ENCODE peak calls at places on chromosomes 13 and 19, in nine cellular contexts. B, H, L, G, F, N, A, Y and D are unnamed samples. For H3K27me3, the result is how much of the 10 kb centered on the place peaks cover.

GRCh38 chr19:22945560-22945959 is 57.4 kb downstream of the ZNF728 start:
- DNase-seq in G (no peak), N (no peak), B (no peak), L (no peak), H (no peak), A (no peak), F (no peak), Y (peak), D (no peak)

GRCh38 chr13:23739597-23739996 is 149.6 kb downstream of the MIPEP start:
- DNase-seq in B (no peak), Y (no peak), F (no peak), H (no peak), N (peak), A (no peak), G (no peak), L (no peak), D (no peak)

GRCh38 chr13:79937311-79938243 is 403.3 kb downstream of the SPRY2 start:
- DNase-seq in B (no peak), L (no peak), N (no peak), A (no peak), F (no peak), Y (no peak), G (no peak), H (no peak), D (no peak)

GRCh38 chr13:85379433-85379832 is 419.8 kb downstream of the SLITRK6 start:
- DNase-seq in N (no peak), F (no peak), L (no peak), Y (no peak), A (no peak), B (no peak), G (no peak), H (no peak), D (no peak)

GRCh38 chr13:68481130-68481529 is 1251.0 kb upstream of the PCDH9 start:
- DNase-seq in N (peak), H (no peak), B (no peak), G (no peak), L (no peak), Y (no peak), A (no peak), F (no peak), D (no peak)

GRCh38 chr13:34161829-34162544 is 344.0 kb downstream of the RFC3 start:
- DNase-seq in A (no peak), H (no peak), L (no peak), N (no peak), Y (peak), G (no peak), B (no peak), F (no peak), D (no peak)

GRCh38 chr19:39112338-39112890 is 13.2 kb upstream of the PAK4 start:
- DNase-seq in L (no peak), Y (no peak), G (no peak), A (no peak), N (peak), H (no peak), F (no peak), B (peak), D (peak)

GRCh38 chr13:29484236-29484635 is 111.3 kb downstream of the SLC7A1 start:
- DNase-seq in Y (no peak), B (no peak), G (no peak), A (no peak), N (no peak), H (no peak), L (no peak), F (no peak), D (no peak)

GRCh38 chr19:51820821-51821446 is 26.0 kb downstream of the FPR3 start:
- DNase-seq in F (no peak), B (no peak), L (no peak), A (no peak), N (no peak), H (no peak), Y (no peak), G (no peak), D (no peak)

DNA sequence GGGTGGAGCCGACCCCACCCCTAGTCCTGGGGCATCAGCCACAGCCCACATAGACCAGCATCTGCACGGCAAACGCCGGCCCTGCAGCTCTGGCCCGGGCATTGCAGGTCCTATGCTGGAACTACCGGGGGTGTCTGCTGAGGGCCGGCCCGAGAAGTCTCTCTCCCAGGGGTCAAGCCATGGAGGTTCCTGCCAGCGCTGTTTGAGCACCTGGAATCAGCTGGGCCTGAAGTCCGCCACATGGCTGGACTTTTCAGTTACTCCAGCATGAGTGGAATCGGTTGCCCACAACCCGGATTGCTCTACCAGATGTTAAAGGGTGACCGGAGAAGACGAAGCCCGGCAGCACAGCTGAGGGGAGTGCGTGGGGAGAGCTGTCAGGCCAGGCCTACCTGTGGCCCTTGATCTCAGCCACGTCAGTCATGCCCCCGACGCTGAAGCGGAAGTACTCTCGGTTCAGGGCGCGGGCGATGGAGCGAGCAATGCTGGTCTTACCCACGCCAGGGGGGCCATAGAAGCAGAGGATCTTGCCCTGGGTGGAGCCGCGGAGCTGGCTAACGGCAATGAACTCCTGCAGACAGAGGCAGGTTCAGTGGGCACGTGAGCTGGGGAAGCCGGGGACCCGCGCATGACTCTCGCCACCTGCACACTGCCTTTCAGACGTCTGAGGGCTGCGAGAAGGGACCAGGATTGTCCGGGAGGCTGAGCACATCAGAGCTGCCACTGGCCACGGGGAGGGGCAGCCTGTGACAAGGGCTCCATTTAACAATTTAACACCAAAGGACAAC is 8.7 kb downstream of the RPL36 start:
- DNase-seq in B (no peak), A (no peak), F (no peak), Y (no peak), H (no peak), G (no peak), N (no peak), L (no peak), D (no peak)
- TF ChIP-seq POLR2A in B (no peak), A (no peak), F (no peak), Y (no peak), H (no peak), G (no peak), N (no peak), L (no peak), D (no peak)

DNA sequence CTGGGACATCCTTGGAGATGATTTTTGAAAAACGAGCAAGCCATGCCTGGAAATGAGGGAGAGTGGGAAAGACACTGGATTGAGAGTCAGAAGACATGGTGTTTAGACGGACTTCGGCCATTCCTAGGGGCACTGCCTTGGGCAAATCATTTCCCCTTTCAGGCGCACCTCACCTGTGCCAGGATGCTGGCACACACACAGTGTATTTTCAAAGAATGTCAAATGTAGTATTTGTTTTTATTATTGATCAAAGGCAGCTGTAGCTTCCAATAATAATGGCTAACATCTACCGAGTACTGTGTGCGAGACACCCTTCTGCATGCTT is 485.2 kb downstream of the UQCRFS1 start:
- DNase-seq in A (no peak), F (no peak), B (no peak), H (no peak), G (no peak), Y (no peak), N (no peak), L (no peak), D (no peak)
- H3K27me3 ChIP-seq in A (under half), F (under half), B (under half), H (under half), G (under half), Y (under half), N (under half), L (under half), D (under half)

GRCh38 chr19:3102239-3103140 is 8.3 kb downstream of the GNA11 start:
- DNase-seq in F (no peak), Y (no peak), B (no peak), L (no peak), H (no peak), G (no peak), N (no peak), A (no peak), D (no peak)
- TF ChIP-seq POLR2A in F (no peak), Y (no peak), B (no peak), L (no peak), H (no peak), G (no peak), N (no peak), A (no peak), D (no peak)

DNA sequence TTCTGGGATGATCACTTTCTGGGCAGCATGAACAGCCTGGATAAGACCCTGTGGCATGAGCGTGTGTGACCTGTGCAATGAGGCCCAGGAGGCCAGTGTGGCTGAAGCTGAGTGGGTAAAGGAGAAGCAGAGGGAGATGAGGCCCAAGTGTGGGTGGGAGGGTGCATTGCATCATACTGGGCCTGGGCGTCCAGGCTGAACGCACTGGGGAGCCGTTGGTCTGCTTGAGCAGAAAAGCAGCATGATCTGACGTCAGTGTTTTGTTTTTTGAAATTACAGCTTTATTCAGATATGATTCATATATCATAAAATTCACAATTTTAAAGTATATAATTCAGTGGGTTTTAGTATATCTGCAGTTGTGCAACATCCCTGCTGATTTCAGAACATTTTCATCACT is 409.7 kb downstream of the HS6ST3 start:
- DNase-seq in L (no peak), A (no peak), B (no peak), N (no peak), F (no peak), H (no peak), Y (no peak), G (no peak), D (no peak)
- H3K27me3 ChIP-seq in L (under half), A (under half), B (under half), N (under half), F (under half), H (under half), Y (under half), G (under half), D (under half)

GRCh38 chr19:54189020-54189667 is at the start of gene MBOAT7:
- DNase-seq in G (no peak), H (no peak), L (no peak), Y (no peak), F (no peak), B (no peak), A (peak), N (no peak), D (no peak)
- TF ChIP-seq POLR2A in G (peak), H (no peak), L (peak), Y (peak), F (peak), B (peak), A (no peak), N (peak), D (no peak)

DNA sequence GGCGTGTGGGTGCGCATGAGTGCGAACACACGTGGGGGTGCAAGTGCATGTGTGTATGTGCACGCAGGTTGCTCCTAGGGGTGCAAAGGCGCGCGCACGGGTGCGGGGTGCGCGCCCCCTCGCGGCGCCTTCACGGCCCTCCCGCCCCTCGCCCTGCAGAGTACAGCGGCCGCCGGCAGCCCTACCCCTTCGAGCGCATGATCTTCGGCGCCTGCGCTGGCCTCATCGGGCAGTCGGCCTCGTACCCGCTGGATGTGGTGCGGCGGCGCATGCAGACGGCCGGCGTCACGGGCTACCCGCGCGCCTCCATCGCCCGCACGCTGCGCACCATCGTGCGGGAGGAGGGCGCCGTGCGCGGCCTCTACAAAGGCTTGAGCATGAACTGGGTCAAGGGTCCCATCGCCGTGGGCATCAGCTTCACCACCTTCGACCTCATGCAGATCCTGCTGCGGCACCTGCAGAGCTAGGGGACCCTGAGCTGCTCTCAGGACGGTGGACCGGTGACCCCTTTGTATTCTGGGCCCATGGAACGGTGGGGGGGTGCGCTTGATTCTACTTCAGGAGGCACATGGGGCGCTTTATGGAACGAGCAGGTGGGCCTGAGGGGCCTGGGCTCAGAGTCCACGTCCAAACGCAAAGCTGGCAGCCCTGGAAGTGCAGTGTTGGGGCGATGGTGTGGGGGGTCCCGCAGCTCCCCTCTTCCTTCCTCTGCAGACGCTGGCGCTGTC is 27.7 kb downstream of the TMEM161A start:
- DNase-seq in L (no peak), H (no peak), N (no peak), B (no peak), A (no peak), G (no peak), F (no peak), Y (no peak), D (no peak)
- H3K27me3 ChIP-seq in L (under half), H (under half), N (under half), B (under half), A (under half), G (under half), F (under half), Y (under half), D (under half)

GRCh38 chr13:40233731-40234195 is 432.7 kb downstream of the FOXO1 start:
- DNase-seq in L (no peak), Y (no peak), B (no peak), H (no peak), A (no peak), F (no peak), N (peak), G (peak), D (peak)

GRCh38 chr13:40240293-40240692 is 426.1 kb downstream of the FOXO1 start:
- DNase-seq in Y (no peak), N (no peak), A (no peak), G (no peak), B (no peak), L (no peak), F (no peak), H (no peak), D (no peak)

GRCh38 chr13:40235160-40235796 is 431.2 kb downstream of the FOXO1 start:
- DNase-seq in L (no peak), F (no peak), B (no peak), Y (no peak), N (no peak), G (no peak), A (no peak), H (no peak), D (no peak)

GRCh38 chr13:40238761-40239160 is 427.7 kb downstream of the FOXO1 start:
- DNase-seq in F (no peak), H (no peak), A (no peak), G (no peak), B (no peak), L (no peak), Y (no peak), N (no peak), D (no peak)

GRCh38 chr13:40236566-40237168 is 429.8 kb downstream of the FOXO1 start:
- DNase-seq in H (no peak), N (peak), F (no peak), G (peak), Y (no peak), A (peak), B (no peak), L (no peak), D (no peak)
- TF ChIP-seq POLR2A in H (no peak), N (no peak), F (no peak), G (peak), Y (no peak), A (no peak), B (no peak), L (no peak), D (no peak)